ENCODE peak calls at places on chromosomes 13 and 19, in five cellular contexts. One of them, this sample, is unnamed.

GRCh38 chr19:6740589-6741348 is 1.3 kb downstream of the TRIP10 start:
- DNase-seq in suprapubic skin: peak; percentile 86
- DNase-seq in pancreas: peak; percentile 78
- DNase-seq in caudate nucleus: no peak
- DNase-seq in RWPE1: no peak
- DNase-seq in this sample: no peak

GRCh38 chr19:32611161-32611560 is 30.2 kb downstream of the PDCD5 start:
- DNase-seq in suprapubic skin: peak; percentile 16
- DNase-seq in pancreas: no peak
- DNase-seq in caudate nucleus: no peak
- DNase-seq in RWPE1: no peak
- DNase-seq in this sample: no peak

GRCh38 chr19:45973564-45974338 is at the start of gene NOVA2:
- DNase-seq in suprapubic skin: no peak
- DNase-seq in pancreas: peak; percentile 72
- DNase-seq in caudate nucleus: peak; percentile 81
- DNase-seq in RWPE1: peak; percentile 82
- DNase-seq in this sample: no peak

GRCh38 chr13:72221276-72221962 is 354.4 kb upstream of the DACH1 start:
- DNase-seq in suprapubic skin: peak; percentile 55
- DNase-seq in pancreas: peak; percentile 62
- DNase-seq in caudate nucleus: no peak
- DNase-seq in RWPE1: peak; percentile 16
- DNase-seq in this sample: no peak

GRCh38 chr13:104949840-104950805 is 1585.3 kb downstream of the EFNB2 start:
- DNase-seq in suprapubic skin: no peak
- DNase-seq in pancreas: no peak
- DNase-seq in caudate nucleus: no peak
- DNase-seq in RWPE1: no peak
- DNase-seq in this sample: no peak

GRCh38 chr19:47230122-47230920 is 678 bp downstream of the BBC3 start:
- DNase-seq in suprapubic skin: peak; percentile 91
- DNase-seq in pancreas: peak; percentile 89
- DNase-seq in caudate nucleus: peak; percentile 10
- DNase-seq in RWPE1: peak; percentile 47
- DNase-seq in this sample: no peak

GRCh38 chr13:36294061-36294460 is 3.6 kb downstream of the CCDC169 start:
- DNase-seq in suprapubic skin: no peak
- DNase-seq in pancreas: no peak
- DNase-seq in caudate nucleus: no peak
- DNase-seq in RWPE1: no peak
- DNase-seq in this sample: no peak

GRCh38 chr19:58399903-58400637 is 4.6 kb downstream of the RNF225 start:
- DNase-seq in suprapubic skin: no peak
- DNase-seq in pancreas: no peak
- DNase-seq in caudate nucleus: no peak
- DNase-seq in RWPE1: no peak
- DNase-seq in this sample: no peak

GRCh38 chr13:21625366-21625765 is 21.4 kb upstream of the MICU2 start:
- DNase-seq in suprapubic skin: no peak
- DNase-seq in pancreas: no peak
- DNase-seq in caudate nucleus: no peak
- DNase-seq in RWPE1: peak; percentile 55
- DNase-seq in this sample: no peak

GRCh38 chr13:37481005-37481857 is 117.3 kb downstream of the POSTN start:
- DNase-seq in suprapubic skin: no peak
- DNase-seq in pancreas: no peak
- DNase-seq in caudate nucleus: no peak
- DNase-seq in RWPE1: no peak
- DNase-seq in this sample: no peak

GRCh38 chr19:18741566-18742121 is 49.5 kb downstream of the COMP start:
- DNase-seq in suprapubic skin: no peak
- DNase-seq in pancreas: peak; percentile 83
- DNase-seq in caudate nucleus: no peak
- DNase-seq in RWPE1: no peak
- DNase-seq in this sample: no peak

GRCh38 chr19:58563034-58563573 is 4.7 kb upstream of the UBE2M start:
- DNase-seq in suprapubic skin: peak; percentile 76
- DNase-seq in pancreas: peak; percentile 75
- DNase-seq in caudate nucleus: no peak
- DNase-seq in RWPE1: no peak
- DNase-seq in this sample: no peak

GRCh38 chr19:12997967-12998940 is 3.0 kb downstream of the NFIX start:
- DNase-seq in suprapubic skin: no peak
- DNase-seq in pancreas: no peak
- DNase-seq in caudate nucleus: no peak
- DNase-seq in RWPE1: no peak
- DNase-seq in this sample: no peak

GRCh38 chr13:40235160-40235796 is 431.2 kb downstream of the FOXO1 start:
- DNase-seq in suprapubic skin: no peak
- DNase-seq in pancreas: no peak
- DNase-seq in caudate nucleus: no peak
- DNase-seq in RWPE1: no peak
- DNase-seq in this sample: no peak

GRCh38 chr13:39263033-39263432 is 224.8 kb downstream of the NHLRC3 start:
- DNase-seq in suprapubic skin: no peak
- DNase-seq in pancreas: no peak
- DNase-seq in caudate nucleus: peak; percentile 8
- DNase-seq in RWPE1: peak; percentile 60
- DNase-seq in this sample: no peak

GRCh38 chr13:67296511-67296910 is 66.4 kb upstream of the PCDH9 start:
- DNase-seq in suprapubic skin: no peak
- DNase-seq in pancreas: no peak
- DNase-seq in caudate nucleus: no peak
- DNase-seq in RWPE1: no peak
- DNase-seq in this sample: no peak

GRCh38 chr19:16160445-16160942 is 12.8 kb downstream of the CIB3 start:
- DNase-seq in suprapubic skin: no peak
- DNase-seq in pancreas: no peak
- DNase-seq in caudate nucleus: no peak
- DNase-seq in RWPE1: no peak
- DNase-seq in this sample: no peak

GRCh38 chr13:105948143-105948542 is 587.3 kb downstream of the EFNB2 start:
- DNase-seq in suprapubic skin: no peak
- DNase-seq in pancreas: no peak
- DNase-seq in caudate nucleus: no peak
- DNase-seq in RWPE1: no peak
- DNase-seq in this sample: no peak

GRCh38 chr13:114334305-114335053 is 20.2 kb downstream of the CHAMP1 start:
- DNase-seq in suprapubic skin: no peak
- DNase-seq in pancreas: no peak
- DNase-seq in caudate nucleus: no peak
- DNase-seq in RWPE1: no peak
- DNase-seq in this sample: no peak

GRCh38 chr19:5823579-5824281 is 15.8 kb downstream of the FUT6 start:
- DNase-seq in suprapubic skin: no peak
- DNase-seq in pancreas: no peak
- DNase-seq in caudate nucleus: no peak
- DNase-seq in RWPE1: no peak
- DNase-seq in this sample: no peak

GRCh38 chr13:74795526-74795925 is 661.3 kb upstream of the KLF12 start:
- DNase-seq in suprapubic skin: no peak
- DNase-seq in pancreas: no peak
- DNase-seq in caudate nucleus: no peak
- DNase-seq in RWPE1: no peak
- DNase-seq in this sample: no peak

GRCh38 chr13:37442996-37443395 is 155.6 kb downstream of the POSTN start:
- DNase-seq in suprapubic skin: no peak
- DNase-seq in pancreas: no peak
- DNase-seq in caudate nucleus: no peak
- DNase-seq in RWPE1: no peak
- DNase-seq in this sample: no peak

GRCh38 chr19:1266818-1267440 is 2.2 kb upstream of the CIRBP start:
- DNase-seq in suprapubic skin: peak; percentile 85
- DNase-seq in pancreas: peak; percentile 96
- DNase-seq in caudate nucleus: peak; percentile 71
- DNase-seq in RWPE1: no peak
- DNase-seq in this sample: no peak

GRCh38 chr13:106566682-106567420 is 1.1 kb downstream of the ARGLU1 start:
- DNase-seq in suprapubic skin: no peak
- DNase-seq in pancreas: no peak
- DNase-seq in caudate nucleus: peak; percentile 43
- DNase-seq in RWPE1: peak; percentile 60
- DNase-seq in this sample: no peak

GRCh38 chr13:111153279-111153976 is 38.3 kb downstream of the ARHGEF7 start:
- DNase-seq in suprapubic skin: peak; percentile 97
- DNase-seq in pancreas: peak; percentile 97
- DNase-seq in caudate nucleus: peak; percentile 90
- DNase-seq in RWPE1: peak; percentile 92
- DNase-seq in this sample: peak; percentile 56

GRCh38 chr13:85508683-85509329 is 290.4 kb downstream of the SLITRK6 start:
- DNase-seq in suprapubic skin: no peak
- DNase-seq in pancreas: no peak
- DNase-seq in caudate nucleus: no peak
- DNase-seq in RWPE1: no peak
- DNase-seq in this sample: no peak

GRCh38 chr13:25725104-25725503 is 326.7 kb downstream of the SHISA2 start:
- DNase-seq in suprapubic skin: no peak
- DNase-seq in pancreas: no peak
- DNase-seq in caudate nucleus: no peak
- DNase-seq in RWPE1: no peak
- DNase-seq in this sample: no peak

GRCh38 chr19:4388171-4389063 is 11.9 kb downstream of the SH3GL1 start:
- DNase-seq in suprapubic skin: no peak
- DNase-seq in pancreas: no peak
- DNase-seq in caudate nucleus: no peak
- DNase-seq in RWPE1: no peak
- DNase-seq in this sample: no peak

GRCh38 chr19:38718747-38719543 is 25.3 kb downstream of the CAPN12 start:
- DNase-seq in suprapubic skin: no peak
- DNase-seq in pancreas: no peak
- DNase-seq in caudate nucleus: peak; percentile 56
- DNase-seq in RWPE1: no peak
- DNase-seq in this sample: no peak

GRCh38 chr13:95955255-95955654 is 97.9 kb downstream of the UGGT2 start:
- DNase-seq in suprapubic skin: no peak
- DNase-seq in pancreas: no peak
- DNase-seq in caudate nucleus: no peak
- DNase-seq in RWPE1: no peak
- DNase-seq in this sample: no peak

GRCh38 chr13:94178625-94179244 is 300.7 kb downstream of the DCT start:
- DNase-seq in suprapubic skin: no peak
- DNase-seq in pancreas: no peak
- DNase-seq in caudate nucleus: no peak
- DNase-seq in RWPE1: no peak
- DNase-seq in this sample: no peak

GRCh38 chr19:2249010-2249866 is at the start of gene AMH:
- DNase-seq in suprapubic skin: no peak
- DNase-seq in pancreas: peak; percentile 57
- DNase-seq in caudate nucleus: no peak
- DNase-seq in RWPE1: no peak
- DNase-seq in this sample: no peak

DNA sequence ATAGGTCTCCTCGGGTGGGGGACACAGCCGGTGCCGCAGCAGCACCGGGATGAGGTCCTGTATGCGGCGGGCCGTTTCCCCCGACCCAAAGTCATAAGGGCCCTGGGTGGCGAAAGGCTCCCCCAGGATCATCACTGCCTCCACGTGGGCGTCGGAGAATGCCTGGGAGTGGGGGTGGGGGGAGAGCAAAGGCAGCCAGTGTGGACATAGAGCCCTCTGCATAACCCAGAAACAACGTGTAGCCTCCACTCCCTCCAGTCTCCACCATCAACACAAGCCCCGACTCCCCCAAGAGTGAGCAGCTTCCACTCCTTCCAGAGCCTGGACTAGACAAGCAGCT is 1.7 kb upstream of the NUMBL start:
- DNase-seq in suprapubic skin: no peak
- DNase-seq in pancreas: no peak
- DNase-seq in caudate nucleus: no peak
- DNase-seq in RWPE1: no peak
- DNase-seq in this sample: no peak
- H3K27ac ChIP-seq in suprapubic skin: peak overlapping the region; percentile 89
- H3K27ac ChIP-seq in pancreas: no peak overlapping the region
- H3K27ac ChIP-seq in caudate nucleus: no peak overlapping the region
- H3K27ac ChIP-seq in RWPE1: peak overlapping the region; percentile 94
- H3K27ac ChIP-seq in this sample: no peak overlapping the region

DNA sequence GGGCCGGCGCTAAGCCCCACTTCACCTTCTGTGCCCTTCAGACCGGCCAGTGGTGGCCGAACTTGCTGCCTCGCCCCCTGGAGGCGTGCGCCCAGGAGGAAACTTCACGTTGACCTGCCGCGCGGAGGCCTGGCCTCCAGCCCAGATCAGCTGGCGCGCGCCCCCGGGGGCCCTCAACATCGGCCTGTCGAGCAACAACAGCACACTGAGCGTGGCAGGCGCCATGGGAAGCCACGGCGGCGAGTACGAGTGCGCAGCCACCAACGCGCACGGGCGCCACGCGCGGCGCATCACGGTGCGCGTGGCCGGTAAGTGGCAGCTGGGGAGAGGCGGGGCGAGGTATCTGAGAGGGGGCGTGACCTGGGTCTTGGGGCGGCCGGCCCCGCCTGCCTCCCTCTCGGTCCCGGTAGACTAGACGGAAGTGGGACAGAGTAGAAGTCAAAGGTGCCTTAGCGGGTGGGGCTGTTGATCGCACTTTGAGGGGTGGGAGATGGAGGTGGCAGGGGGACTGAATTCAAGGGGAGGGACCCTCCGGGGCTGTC is 5.6 kb downstream of the ICAM5 start:
- DNase-seq in suprapubic skin: no peak
- DNase-seq in pancreas: no peak
- DNase-seq in caudate nucleus: no peak
- DNase-seq in RWPE1: no peak
- DNase-seq in this sample: no peak
- H3K27ac ChIP-seq in suprapubic skin: no peak overlapping the region
- H3K27ac ChIP-seq in pancreas: no peak overlapping the region
- H3K27ac ChIP-seq in caudate nucleus: no peak overlapping the region
- H3K27ac ChIP-seq in RWPE1: no peak overlapping the region
- H3K27ac ChIP-seq in this sample: no peak overlapping the region

GRCh38 chr19:42532881-42533280 is 4.6 kb upstream of the CEACAM1 start:
- DNase-seq in suprapubic skin: no peak
- DNase-seq in pancreas: no peak
- DNase-seq in caudate nucleus: no peak
- DNase-seq in RWPE1: no peak
- DNase-seq in this sample: no peak

GRCh38 chr19:42531313-42531712 is 3.0 kb upstream of the CEACAM1 start:
- DNase-seq in suprapubic skin: no peak
- DNase-seq in pancreas: no peak
- DNase-seq in caudate nucleus: no peak
- DNase-seq in RWPE1: no peak
- DNase-seq in this sample: peak; percentile 75

GRCh38 chr19:42529248-42529764 is 1.0 kb upstream of the CEACAM1 start:
- DNase-seq in suprapubic skin: no peak
- DNase-seq in pancreas: peak; percentile 86
- DNase-seq in caudate nucleus: peak; percentile 44
- DNase-seq in RWPE1: peak; percentile 53
- DNase-seq in this sample: no peak

GRCh38 chr19:42524943-42525342 is 3.3 kb downstream of the CEACAM1 start:
- DNase-seq in suprapubic skin: no peak
- DNase-seq in pancreas: no peak
- DNase-seq in caudate nucleus: no peak
- DNase-seq in RWPE1: no peak
- DNase-seq in this sample: no peak

GRCh38 chr19:42528354-42529247 is at the start of gene CEACAM1:
- DNase-seq in suprapubic skin: no peak
- DNase-seq in pancreas: no peak
- DNase-seq in caudate nucleus: no peak
- DNase-seq in RWPE1: peak; percentile 70
- DNase-seq in this sample: peak; percentile 24
- H3K27ac ChIP-seq in suprapubic skin: peak within 1 kb of the TSS; percentile 59
- H3K27ac ChIP-seq in pancreas: no peak within 1 kb of the TSS
- H3K27ac ChIP-seq in caudate nucleus: no peak within 1 kb of the TSS
- H3K27ac ChIP-seq in RWPE1: peak within 1 kb of the TSS; percentile 37
- H3K27ac ChIP-seq in this sample: peak within 1 kb of the TSS; percentile 89

GRCh38 chr19:34985249-34986022 is 14.7 kb upstream of the GRAMD1A start:
- DNase-seq in suprapubic skin: peak; percentile 76
- DNase-seq in pancreas: peak; percentile 58
- DNase-seq in caudate nucleus: no peak
- DNase-seq in RWPE1: no peak
- DNase-seq in this sample: no peak
- H3K27ac ChIP-seq in suprapubic skin: peak overlapping the region; percentile 54
- H3K27ac ChIP-seq in pancreas: no peak overlapping the region
- H3K27ac ChIP-seq in caudate nucleus: no peak overlapping the region
- H3K27ac ChIP-seq in RWPE1: no peak overlapping the region
- H3K27ac ChIP-seq in this sample: no peak overlapping the region